ENCODE peak calls at places on chromosomes 11 and 22, in six cellular contexts. One of them, this sample, is unnamed.

GRCh38 chr11:73396985-73397384 is 20.8 kb downstream of the RELT start:
- DNase-seq in GM12878: no peak
- DNase-seq in HepG2: no peak
- DNase-seq in endothelial cell of umbilical vein: no peak
- DNase-seq in K562: no peak
- DNase-seq in A549: no peak
- DNase-seq in this sample: no peak

GRCh38 chr11:81644239-81644840 is 1089.3 kb downstream of the FAM181B start:
- DNase-seq in endothelial cell of umbilical vein: peak; percentile 2
- DNase-seq in A549: peak; percentile 3
- DNase-seq in K562: peak; percentile 53
- DNase-seq in GM12878: no peak
- DNase-seq in HepG2: peak; percentile 60
- DNase-seq in this sample: peak; percentile 70

GRCh38 chr11:67639438-67639859 is at the start of gene TBX10:
- DNase-seq in HepG2: no peak
- DNase-seq in K562: no peak
- DNase-seq in endothelial cell of umbilical vein: no peak
- DNase-seq in GM12878: no peak
- DNase-seq in A549: no peak
- DNase-seq in this sample: no peak

GRCh38 chr11:104823638-104824037 is 74.6 kb downstream of the CASP12 start:
- DNase-seq in K562: no peak
- DNase-seq in endothelial cell of umbilical vein: peak; percentile 22
- DNase-seq in HepG2: no peak
- DNase-seq in GM12878: no peak
- DNase-seq in A549: no peak
- DNase-seq in this sample: peak; percentile 6

GRCh38 chr11:89443366-89444303 is 47.5 kb downstream of the NOX4 start:
- DNase-seq in A549: no peak
- DNase-seq in HepG2: no peak
- DNase-seq in GM12878: no peak
- DNase-seq in endothelial cell of umbilical vein: peak; percentile 18
- DNase-seq in K562: no peak
- DNase-seq in this sample: no peak

GRCh38 chr11:106088896-106089295 is 11.4 kb downstream of the AASDHPPT start:
- DNase-seq in K562: no peak
- DNase-seq in endothelial cell of umbilical vein: no peak
- DNase-seq in A549: no peak
- DNase-seq in GM12878: no peak
- DNase-seq in HepG2: no peak
- DNase-seq in this sample: no peak

GRCh38 chr22:18076060-18076497 is 1.7 kb upstream of the PEX26 start:
- DNase-seq in K562: peak; percentile 74
- DNase-seq in HepG2: peak; percentile 86
- DNase-seq in GM12878: no peak
- DNase-seq in endothelial cell of umbilical vein: peak; percentile 92
- DNase-seq in A549: peak; percentile 48
- DNase-seq in this sample: peak; percentile 78

GRCh38 chr11:39784873-39785272 is 1674.6 kb downstream of the LRRC4C start:
- DNase-seq in K562: no peak
- DNase-seq in A549: no peak
- DNase-seq in GM12878: no peak
- DNase-seq in HepG2: no peak
- DNase-seq in endothelial cell of umbilical vein: no peak
- DNase-seq in this sample: no peak

GRCh38 chr11:129992161-129992944 is 10.3 kb downstream of the PRDM10 start:
- DNase-seq in A549: peak; percentile 15
- DNase-seq in GM12878: no peak
- DNase-seq in K562: peak; percentile 57
- DNase-seq in HepG2: peak; percentile 82
- DNase-seq in endothelial cell of umbilical vein: peak; percentile 31
- DNase-seq in this sample: peak; percentile 81

GRCh38 chr11:125062931-125063428 is at the start of gene SLC37A2:
- DNase-seq in GM12878: peak; percentile 62
- DNase-seq in K562: no peak
- DNase-seq in A549: peak; percentile 44
- DNase-seq in endothelial cell of umbilical vein: peak; percentile 64
- DNase-seq in HepG2: peak; percentile 45
- DNase-seq in this sample: peak; percentile 87

GRCh38 chr22:46087816-46088277 is 62.5 kb upstream of the PPARA start:
- DNase-seq in A549: no peak
- DNase-seq in GM12878: no peak
- DNase-seq in HepG2: no peak
- DNase-seq in endothelial cell of umbilical vein: peak; percentile 85
- DNase-seq in K562: peak; percentile 74
- DNase-seq in this sample: no peak

GRCh38 chr11:13745165-13745564 is 76.7 kb downstream of the FAR1 start:
- DNase-seq in HepG2: no peak
- DNase-seq in A549: no peak
- DNase-seq in K562: no peak
- DNase-seq in GM12878: no peak
- DNase-seq in endothelial cell of umbilical vein: peak; percentile 84
- DNase-seq in this sample: peak; percentile 2

GRCh38 chr11:20353829-20354434 is 9.6 kb upstream of the HTATIP2 start:
- DNase-seq in HepG2: peak; percentile 46
- DNase-seq in endothelial cell of umbilical vein: peak; percentile 55
- DNase-seq in A549: peak; percentile 44
- DNase-seq in K562: peak; percentile 49
- DNase-seq in GM12878: no peak
- DNase-seq in this sample: peak; percentile 37

GRCh38 chr22:31068970-31069369 is 12.1 kb upstream of the SMTN start:
- DNase-seq in K562: no peak
- DNase-seq in A549: no peak
- DNase-seq in HepG2: no peak
- DNase-seq in endothelial cell of umbilical vein: no peak
- DNase-seq in GM12878: no peak
- DNase-seq in this sample: no peak

GRCh38 chr11:125299821-125300220 is 135.3 kb downstream of the PKNOX2 start:
- DNase-seq in HepG2: no peak
- DNase-seq in A549: no peak
- DNase-seq in K562: no peak
- DNase-seq in GM12878: no peak
- DNase-seq in endothelial cell of umbilical vein: no peak
- DNase-seq in this sample: no peak

GRCh38 chr11:65352783-65353182 is 1.8 kb upstream of the TIGD3 start:
- DNase-seq in K562: no peak
- DNase-seq in HepG2: no peak
- DNase-seq in GM12878: no peak
- DNase-seq in endothelial cell of umbilical vein: peak; percentile 29
- DNase-seq in A549: peak; percentile 36
- DNase-seq in this sample: peak; percentile 42

GRCh38 chr11:128603003-128603715 is 15.8 kb upstream of the ETS1 start:
- DNase-seq in A549: no peak
- DNase-seq in K562: no peak
- DNase-seq in GM12878: no peak
- DNase-seq in endothelial cell of umbilical vein: no peak
- DNase-seq in HepG2: no peak
- DNase-seq in this sample: no peak

GRCh38 chr11:28400236-28401100 is 292.3 kb downstream of the METTL15 start:
- DNase-seq in GM12878: no peak
- DNase-seq in A549: no peak
- DNase-seq in HepG2: peak; percentile 3
- DNase-seq in K562: no peak
- DNase-seq in endothelial cell of umbilical vein: peak; percentile 45
- DNase-seq in this sample: no peak

GRCh38 chr11:78037056-78037455 is 14.0 kb upstream of the KCTD14 start:
- DNase-seq in K562: no peak
- DNase-seq in GM12878: no peak
- DNase-seq in endothelial cell of umbilical vein: no peak
- DNase-seq in A549: no peak
- DNase-seq in HepG2: peak; percentile 58
- DNase-seq in this sample: peak; percentile 24

DNA sequence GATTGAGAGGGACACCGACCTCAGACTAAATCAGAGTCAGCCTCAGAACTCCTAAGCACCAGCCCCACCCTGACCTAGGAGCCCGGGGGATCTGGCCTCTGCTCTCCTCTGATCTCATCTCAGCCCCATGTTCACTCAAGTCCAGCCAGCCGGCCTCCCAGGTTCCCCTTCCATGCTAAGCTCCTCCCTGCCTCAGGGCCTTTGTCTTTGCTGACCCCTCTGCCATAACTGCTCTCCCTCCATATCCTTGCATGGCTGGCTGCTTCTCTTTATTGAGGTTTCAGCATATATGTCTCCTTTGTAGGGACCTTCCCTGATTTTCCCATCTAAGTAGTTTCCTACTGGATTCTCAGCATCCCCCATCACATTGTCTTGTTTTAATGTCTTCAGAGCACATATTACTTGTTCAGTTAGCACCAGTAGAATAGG is 780 bp upstream of the SLC15A3 start:
- DNase-seq in HepG2: no peak
- DNase-seq in K562: no peak
- DNase-seq in endothelial cell of umbilical vein: no peak
- DNase-seq in A549: no peak
- DNase-seq in GM12878: no peak
- DNase-seq in this sample: no peak
- H3K4me3 ChIP-seq in HepG2: peak overlapping the region; percentile 81
- H3K4me3 ChIP-seq in K562: no peak overlapping the region
- H3K4me3 ChIP-seq in endothelial cell of umbilical vein: no peak overlapping the region
- H3K4me3 ChIP-seq in A549: no peak overlapping the region
- H3K4me3 ChIP-seq in GM12878: peak overlapping the region; percentile 82
- H3K4me3 ChIP-seq in this sample: peak overlapping the region; percentile 66

GRCh38 chr11:35334385-35335090 is 84.8 kb downstream of the SLC1A2 start:
- DNase-seq in endothelial cell of umbilical vein: no peak
- DNase-seq in A549: no peak
- DNase-seq in HepG2: no peak
- DNase-seq in GM12878: peak; percentile 64
- DNase-seq in K562: no peak
- DNase-seq in this sample: no peak
- TF ChIP-seq MYC in endothelial cell of umbilical vein: no peak
- TF ChIP-seq MYC in A549: no peak
- TF ChIP-seq MYC in HepG2: no peak
- TF ChIP-seq MYC in GM12878: no peak
- TF ChIP-seq MYC in K562: no peak
- TF ChIP-seq MYC in this sample: no peak

GRCh38 chr11:26622201-26622600 is 50.1 kb upstream of the MUC15 start:
- DNase-seq in K562: no peak
- DNase-seq in GM12878: no peak
- DNase-seq in A549: no peak
- DNase-seq in endothelial cell of umbilical vein: no peak
- DNase-seq in HepG2: no peak
- DNase-seq in this sample: no peak

GRCh38 chr11:26620282-26621045 is 48.4 kb upstream of the MUC15 start:
- DNase-seq in K562: no peak
- DNase-seq in GM12878: no peak
- DNase-seq in endothelial cell of umbilical vein: no peak
- DNase-seq in A549: no peak
- DNase-seq in HepG2: no peak
- DNase-seq in this sample: no peak

GRCh38 chr11:26618441-26618840 is 46.4 kb upstream of the MUC15 start:
- DNase-seq in A549: no peak
- DNase-seq in HepG2: no peak
- DNase-seq in endothelial cell of umbilical vein: no peak
- DNase-seq in GM12878: no peak
- DNase-seq in K562: no peak
- DNase-seq in this sample: no peak

GRCh38 chr11:26623076-26623666 is 51.1 kb upstream of the MUC15 start:
- DNase-seq in A549: peak; percentile 15
- DNase-seq in HepG2: no peak
- DNase-seq in endothelial cell of umbilical vein: no peak
- DNase-seq in K562: no peak
- DNase-seq in GM12878: no peak
- DNase-seq in this sample: no peak

DNA sequence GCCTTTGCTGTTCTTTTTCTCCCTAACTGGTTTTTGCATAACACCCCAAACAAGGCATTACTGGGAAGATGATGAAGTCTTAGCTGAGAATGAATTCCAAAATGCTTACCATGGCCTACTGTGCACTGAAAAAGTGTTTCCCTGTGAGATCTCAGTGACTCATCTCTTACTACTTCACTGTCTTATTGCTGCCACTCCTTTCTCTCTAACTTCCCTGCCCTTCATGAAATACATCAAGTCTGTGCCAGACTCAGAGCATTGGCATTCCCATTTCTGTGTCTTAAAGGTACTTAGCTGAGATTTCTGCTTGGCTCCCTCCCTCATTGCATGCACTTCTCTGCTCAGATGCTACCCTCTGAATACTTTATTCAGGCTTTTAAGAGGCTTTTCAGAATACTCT is 49.1 kb upstream of the MUC15 start:
- DNase-seq in GM12878: no peak
- DNase-seq in A549: peak; percentile 78
- DNase-seq in HepG2: no peak
- DNase-seq in endothelial cell of umbilical vein: no peak
- DNase-seq in K562: no peak
- DNase-seq in this sample: no peak
- TF ChIP-seq MAX in GM12878: no peak
- TF ChIP-seq MAX in A549: no peak
- TF ChIP-seq MAX in HepG2: no peak
- TF ChIP-seq MAX in endothelial cell of umbilical vein: no peak
- TF ChIP-seq MAX in K562: no peak
- TF ChIP-seq MAX in this sample: no peak

GRCh38 chr11:44606472-44606871 is 41.0 kb downstream of the CD82 start:
- DNase-seq in A549: no peak
- DNase-seq in endothelial cell of umbilical vein: no peak
- DNase-seq in GM12878: no peak
- DNase-seq in K562: no peak
- DNase-seq in HepG2: no peak
- DNase-seq in this sample: no peak

GRCh38 chr11:44607324-44607962 is 42.0 kb downstream of the CD82 start:
- DNase-seq in HepG2: no peak
- DNase-seq in A549: no peak
- DNase-seq in endothelial cell of umbilical vein: no peak
- DNase-seq in GM12878: no peak
- DNase-seq in K562: peak; percentile 31
- DNase-seq in this sample: no peak

GRCh38 chr11:44604171-44604581 is 38.7 kb downstream of the CD82 start:
- DNase-seq in HepG2: no peak
- DNase-seq in A549: no peak
- DNase-seq in endothelial cell of umbilical vein: no peak
- DNase-seq in K562: no peak
- DNase-seq in GM12878: no peak
- DNase-seq in this sample: no peak

GRCh38 chr11:44605965-44606364 is 40.5 kb downstream of the CD82 start:
- DNase-seq in HepG2: no peak
- DNase-seq in K562: no peak
- DNase-seq in endothelial cell of umbilical vein: no peak
- DNase-seq in A549: no peak
- DNase-seq in GM12878: no peak
- DNase-seq in this sample: no peak

DNA sequence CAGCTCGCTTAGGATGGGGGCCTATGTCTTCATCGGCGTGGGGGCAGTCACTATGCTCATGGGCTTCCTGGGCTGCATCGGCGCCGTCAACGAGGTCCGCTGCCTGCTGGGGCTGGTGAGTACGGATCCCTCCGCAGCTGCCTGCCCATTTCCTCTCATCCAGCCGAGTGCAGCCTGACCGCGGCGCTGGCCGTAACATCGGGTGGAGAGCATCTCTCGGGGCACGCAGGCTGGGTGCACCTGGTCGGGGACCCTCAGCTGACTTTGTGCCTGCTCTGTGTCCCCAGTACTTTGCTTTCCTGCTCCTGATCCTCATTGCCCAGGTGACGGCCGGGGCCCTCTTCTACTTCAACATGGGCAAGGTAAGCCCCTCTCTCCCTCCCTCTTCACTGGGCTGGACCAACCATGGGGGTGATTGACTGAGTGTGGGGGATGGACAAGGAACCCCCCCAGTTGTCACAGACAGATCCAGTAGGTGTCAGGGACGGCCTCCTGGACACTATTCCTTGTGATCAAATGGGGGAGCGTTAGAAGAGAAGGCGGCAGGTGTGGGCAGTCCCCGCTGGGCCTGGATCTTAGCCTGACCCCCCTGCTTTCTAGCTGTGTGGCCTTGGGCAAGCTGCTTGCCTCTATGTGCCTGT is 39.7 kb downstream of the CD82 start:
- DNase-seq in endothelial cell of umbilical vein: no peak
- DNase-seq in HepG2: no peak
- DNase-seq in A549: no peak
- DNase-seq in K562: no peak
- DNase-seq in GM12878: no peak
- DNase-seq in this sample: no peak
- H3K4me3 ChIP-seq in endothelial cell of umbilical vein: no peak overlapping the region
- H3K4me3 ChIP-seq in HepG2: no peak overlapping the region
- H3K4me3 ChIP-seq in A549: no peak overlapping the region
- H3K4me3 ChIP-seq in K562: no peak overlapping the region
- H3K4me3 ChIP-seq in GM12878: no peak overlapping the region
- H3K4me3 ChIP-seq in this sample: no peak overlapping the region

This sample was measured in NB4.